ENCODE peak calls at places on chromosomes 12 and 14, in seven cellular contexts. R is GM20000, G is mucosa of descending colon, S is A549, U is cardiac fibroblast, M is astrocyte of the spinal cord, H is endothelial cell of umbilical vein. Z is an unnamed sample.

GRCh38 chr12:96255077-96255476 is 60.9 kb downstream of the ELK3 start:
- DNase-seq in R (no peak), G (no peak), S (no peak), U (peak), M (peak), H (peak), Z (no peak)

GRCh38 chr14:47208434-47208833 is 467.0 kb downstream of the MDGA2 start:
- DNase-seq in R (no peak), G (no peak), S (no peak), U (no peak), M (no peak), H (peak), Z (no peak)

GRCh38 chr14:87013583-87013982 is 979.4 kb downstream of the GALC start:
- DNase-seq in R (no peak), G (no peak), S (no peak), U (peak), M (peak), H (no peak), Z (no peak)

GRCh38 chr14:50714452-50715073 is 46.5 kb upstream of the SAV1 start:
- DNase-seq in R (peak), G (no peak), S (no peak), U (peak), M (peak), H (peak), Z (no peak)

GRCh38 chr14:81565441-81566290 is 32.0 kb upstream of the SEL1L start:
- DNase-seq in R (peak), G (no peak), S (peak), U (peak), M (no peak), H (peak), Z (no peak)

GRCh38 chr12:65911321-65911720 is 87.0 kb downstream of the HMGA2 start:
- DNase-seq in R (no peak), G (peak), S (no peak), U (peak), M (peak), H (peak), Z (no peak)

GRCh38 chr12:57852620-57853509 is 6.3 kb upstream of the CTDSP2 start:
- DNase-seq in R (no peak), G (peak), S (no peak), U (no peak), M (no peak), H (no peak), Z (no peak)

GRCh38 chr12:81450920-81451739 is 308.0 kb downstream of the PPFIA2 start:
- DNase-seq in R (peak), G (no peak), S (peak), U (peak), M (peak), H (peak), Z (no peak)

GRCh38 chr14:69615471-69616407 is 4.3 kb downstream of the SUSD6 start:
- DNase-seq in R (peak), G (peak), S (no peak), U (peak), M (peak), H (peak), Z (no peak)

DNA sequence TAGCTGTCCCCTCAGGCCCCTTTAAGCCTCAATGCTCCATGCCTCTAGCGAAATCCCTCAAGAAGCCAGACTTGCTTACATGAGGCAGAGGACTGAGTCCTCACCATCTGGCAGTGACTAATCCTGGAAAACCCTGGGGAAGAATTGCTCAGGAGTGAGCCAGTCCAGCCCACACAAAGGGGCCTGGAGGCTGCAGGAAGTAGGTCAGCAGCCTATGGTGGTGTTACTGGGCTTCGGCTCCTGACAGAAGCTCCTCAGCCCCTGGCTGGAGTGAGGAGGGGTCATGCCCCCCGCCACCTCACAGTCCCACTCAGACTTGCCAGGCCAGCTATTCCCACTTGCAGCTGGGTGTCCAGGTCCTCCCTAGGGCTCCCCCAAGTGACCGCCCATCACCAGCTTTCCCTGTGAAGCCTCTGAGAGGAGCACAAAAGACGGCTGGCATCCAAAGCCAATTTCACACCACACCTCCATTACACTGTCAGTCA is 250.5 kb downstream of the DPF3 start:
- DNase-seq in R (no peak), G (no peak), S (peak), U (peak), M (peak), H (peak), Z (no peak)
- TF ChIP-seq CTCF in R (no peak), G (no peak), S (no peak), U (no peak), M (peak), H (no peak), Z (no peak)

GRCh38 chr12:10753066-10753465 is 29.9 kb upstream of the YBX3 start:
- DNase-seq in R (no peak), G (no peak), S (no peak), U (peak), M (peak), H (no peak), Z (no peak)

GRCh38 chr12:10749700-10750384 is 26.7 kb upstream of the YBX3 start:
- DNase-seq in R (peak), G (peak), S (peak), U (peak), M (peak), H (peak), Z (peak)

GRCh38 chr12:10756194-10756593 is 33.1 kb upstream of the YBX3 start:
- DNase-seq in R (no peak), G (no peak), S (no peak), U (no peak), M (no peak), H (no peak), Z (no peak)

GRCh38 chr12:10747730-10748129 is 24.6 kb upstream of the YBX3 start:
- DNase-seq in R (no peak), G (no peak), S (no peak), U (no peak), M (no peak), H (no peak), Z (no peak)

GRCh38 chr12:10750385-10750727 is 27.2 kb upstream of the YBX3 start:
- DNase-seq in R (no peak), G (no peak), S (no peak), U (no peak), M (no peak), H (no peak), Z (no peak)
- TF ChIP-seq CTCF in R (no peak), G (no peak), S (no peak), U (no peak), M (no peak), H (no peak), Z (no peak)

GRCh38 chr14:88271205-88271604 is 51.9 kb downstream of the KCNK10 start:
- DNase-seq in R (no peak), G (no peak), S (no peak), U (no peak), M (no peak), H (no peak), Z (no peak)

GRCh38 chr14:88277205-88277604 is 45.9 kb downstream of the KCNK10 start:
- DNase-seq in R (no peak), G (no peak), S (no peak), U (no peak), M (no peak), H (no peak), Z (no peak)

GRCh38 chr14:88270781-88271180 is 52.3 kb downstream of the KCNK10 start:
- DNase-seq in R (no peak), G (peak), S (no peak), U (no peak), M (no peak), H (no peak), Z (no peak)

GRCh38 chr14:88269816-88270416 is 53.2 kb downstream of the KCNK10 start:
- DNase-seq in R (no peak), G (peak), S (no peak), U (no peak), M (no peak), H (no peak), Z (no peak)

GRCh38 chr14:88272390-88273019 is 50.6 kb downstream of the KCNK10 start:
- DNase-seq in R (no peak), G (no peak), S (no peak), U (no peak), M (no peak), H (no peak), Z (no peak)
- TF ChIP-seq CTCF in R (no peak), G (no peak), S (no peak), U (no peak), M (no peak), H (no peak), Z (no peak)

GRCh38 chr12:92557422-92557724 is 145.4 kb upstream of the PLEKHG7 start:
- DNase-seq in R (no peak), G (no peak), S (no peak), U (no peak), M (no peak), H (no peak), Z (no peak)

GRCh38 chr12:92558241-92558773 is 144.5 kb upstream of the PLEKHG7 start:
- DNase-seq in R (no peak), G (no peak), S (no peak), U (no peak), M (no peak), H (no peak), Z (no peak)

GRCh38 chr12:92556622-92557421 is 146.0 kb upstream of the PLEKHG7 start:
- DNase-seq in R (no peak), G (no peak), S (no peak), U (no peak), M (no peak), H (no peak), Z (no peak)

GRCh38 chr12:92554316-92554905 is 148.4 kb upstream of the PLEKHG7 start:
- DNase-seq in R (no peak), G (no peak), S (no peak), U (no peak), M (no peak), H (no peak), Z (no peak)

DNA sequence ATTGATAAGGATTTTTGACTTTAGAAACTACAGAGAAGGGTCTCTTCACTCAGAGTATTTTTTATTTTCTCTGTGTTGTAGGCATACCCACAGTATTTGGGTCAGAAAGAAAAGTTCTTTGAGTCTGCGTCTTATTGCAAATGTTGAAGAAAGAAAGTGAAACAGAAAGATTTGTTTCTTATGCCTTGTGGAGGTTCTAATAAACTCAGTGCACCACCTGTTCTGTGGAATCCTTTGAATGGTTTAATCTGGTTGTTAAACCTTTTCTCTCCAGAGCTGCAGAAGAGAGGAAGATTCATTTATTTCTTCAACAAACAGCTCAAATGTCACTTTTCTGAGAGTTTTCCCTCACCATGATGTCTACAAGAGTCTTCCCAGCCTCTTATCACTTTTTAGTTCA is 146.6 kb upstream of the PLEKHG7 start:
- DNase-seq in R (no peak), G (no peak), S (no peak), U (no peak), M (no peak), H (no peak), Z (no peak)
- TF ChIP-seq CTCF in R (no peak), G (no peak), S (no peak), U (no peak), M (no peak), H (no peak), Z (no peak)

DNA sequence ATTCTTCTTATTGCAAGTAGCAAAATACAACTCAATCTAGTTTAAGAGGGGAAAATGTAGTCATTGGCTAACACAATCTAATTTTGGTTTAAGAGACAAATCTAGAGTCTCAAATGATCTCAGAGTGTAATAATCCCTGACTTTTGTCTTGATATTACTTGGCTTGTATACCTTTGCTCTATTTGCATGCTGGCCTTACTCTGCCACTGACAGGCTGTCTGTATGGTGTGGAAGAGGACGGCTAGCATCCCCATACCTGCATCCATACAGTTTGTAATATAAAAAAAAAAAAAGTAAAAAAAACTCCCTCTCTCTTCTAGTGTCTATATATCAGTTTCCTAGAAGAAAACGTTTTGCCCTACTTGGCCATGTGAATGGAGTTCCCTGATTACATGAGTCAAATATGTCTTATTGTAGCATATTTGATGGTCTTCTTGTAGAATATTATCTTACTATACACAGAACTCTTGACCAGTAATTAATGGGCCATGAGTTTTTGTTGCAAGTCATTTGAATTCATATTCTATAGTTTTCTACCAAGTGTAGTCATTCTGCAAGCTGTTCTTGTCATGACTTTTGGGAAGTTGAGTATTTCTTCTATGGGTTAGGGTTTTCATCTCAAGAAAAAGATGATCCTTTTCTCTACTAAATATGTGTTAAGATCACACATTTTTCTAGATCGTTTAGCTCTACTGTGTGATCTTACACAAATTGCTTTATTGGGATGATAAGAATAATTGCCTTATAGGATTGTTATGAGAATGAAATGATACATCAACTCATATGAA is 8.2 kb downstream of the HIF1A start:
- DNase-seq in R (no peak), G (no peak), S (no peak), U (peak), M (peak), H (no peak), Z (no peak)
- TF ChIP-seq CTCF in R (no peak), G (no peak), S (no peak), U (no peak), M (no peak), H (no peak), Z (no peak)

DNA sequence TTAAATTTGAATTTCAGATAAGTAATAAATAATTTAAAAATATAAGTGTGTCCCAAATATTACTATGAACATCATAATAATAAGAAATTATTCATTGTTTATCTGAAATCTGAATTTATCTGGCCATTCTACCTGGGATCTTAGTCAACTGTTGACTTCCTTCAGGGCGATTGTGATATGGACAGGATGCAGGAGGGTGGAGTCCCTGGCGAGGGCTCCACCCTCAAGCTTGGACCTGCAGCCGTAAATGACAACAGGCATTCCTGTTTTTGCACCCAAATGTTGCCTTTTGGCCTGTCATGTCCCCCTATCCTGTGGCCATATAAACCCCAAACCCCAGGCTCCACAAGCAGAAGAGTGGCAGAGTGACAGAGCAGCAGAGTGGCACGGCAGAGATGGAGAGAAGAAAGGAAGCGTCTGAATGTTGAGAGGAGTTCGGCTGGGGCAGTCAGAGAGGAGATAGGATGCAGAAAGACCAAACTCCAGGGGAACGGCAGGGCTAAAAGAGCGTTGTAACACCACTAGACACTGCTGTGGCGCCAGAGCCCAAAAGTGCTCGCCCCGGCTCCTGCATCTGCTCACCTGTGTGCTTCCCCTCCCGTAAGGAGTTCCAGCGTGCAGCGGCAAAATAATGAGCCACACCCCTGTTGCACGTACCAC is 39.4 kb upstream of the FUT8 start:
- DNase-seq in R (no peak), G (no peak), S (no peak), U (no peak), M (no peak), H (no peak), Z (no peak)
- TF ChIP-seq CTCF in R (no peak), G (no peak), S (no peak), U (no peak), M (no peak), H (no peak), Z (no peak)

DNA sequence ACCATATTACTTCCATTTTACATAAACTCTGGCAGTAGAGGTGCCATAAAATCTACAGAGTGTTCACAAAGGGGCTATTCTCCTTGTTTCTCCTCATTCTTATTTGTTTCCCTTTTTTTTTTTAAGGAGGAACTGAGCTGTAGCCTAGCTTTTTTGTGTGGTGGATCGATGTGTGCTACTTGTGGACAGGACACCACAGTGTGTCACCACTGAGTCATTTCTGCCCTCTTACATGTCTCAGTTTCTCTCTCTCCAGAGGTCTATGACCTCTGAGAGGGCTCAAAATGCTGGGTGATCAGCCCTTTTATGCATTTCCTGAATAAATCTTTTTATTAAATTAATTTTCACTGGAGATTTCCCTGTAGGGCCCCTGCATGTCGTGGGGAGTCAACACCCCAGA is 370.2 kb downstream of the ADGRD1 start:
- DNase-seq in R (no peak), G (no peak), S (no peak), U (no peak), M (no peak), H (no peak), Z (no peak)
- TF ChIP-seq CTCF in R (no peak), G (no peak), S (no peak), U (no peak), M (no peak), H (no peak), Z (no peak)

GRCh38 chr12:29317556-29318363 is 63.2 kb downstream of the ERGIC2 start:
- DNase-seq in R (peak), G (peak), S (peak), U (peak), M (peak), H (peak), Z (no peak)
- TF ChIP-seq CTCF in R (peak), G (peak), S (peak), U (peak), M (peak), H (peak), Z (no peak)

DNA sequence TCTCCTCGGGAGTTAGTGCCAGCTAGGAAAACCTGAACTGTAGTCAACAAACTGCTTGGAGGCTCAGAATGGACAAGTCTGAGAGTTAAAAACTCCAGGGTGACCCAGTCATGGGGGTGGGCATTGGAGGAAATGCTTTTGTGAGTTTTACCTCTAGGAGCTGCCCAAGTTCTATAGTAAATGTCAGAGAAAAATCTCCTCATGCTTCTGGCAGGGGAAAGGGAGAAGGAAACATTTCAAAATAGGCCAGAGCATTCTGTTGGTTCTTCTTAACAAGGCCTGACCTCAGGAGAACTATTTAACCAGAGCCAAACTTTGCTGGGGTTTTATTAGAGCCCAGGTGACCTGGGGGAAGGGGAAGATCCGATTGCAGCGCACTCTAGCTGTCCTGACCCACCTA is 12.3 kb downstream of the NINJ2 start:
- DNase-seq in R (no peak), G (no peak), S (no peak), U (no peak), M (no peak), H (no peak), Z (no peak)
- TF ChIP-seq CTCF in R (no peak), G (no peak), S (no peak), U (no peak), M (peak), H (no peak), Z (no peak)